ENCODE peak calls at places on chromosomes 6 and 20, in four cellular contexts. O is HL-60, R is K562, F is GM12878. X is an unnamed sample.

GRCh38 chr6:33314515-33314942 is 651 bp upstream of the TAPBP start:
- DNase-seq in O (peak), R (peak), F (no peak), X (peak)

GRCh38 chr6:162942860-162943259 is 215.1 kb downstream of the PACRG start:
- DNase-seq in O (no peak), R (no peak), F (no peak), X (no peak)

GRCh38 chr20:59145247-59145925 is 18.2 kb upstream of the ZNF831 start:
- DNase-seq in O (no peak), R (no peak), F (no peak), X (no peak)

GRCh38 chr6:155524249-155524651 is 68.6 kb upstream of the NOX3 start:
- DNase-seq in O (no peak), R (no peak), F (no peak), X (no peak)

GRCh38 chr20:57881466-57882405 is 171.9 kb upstream of the PMEPA1 start:
- DNase-seq in O (no peak), R (no peak), F (no peak), X (no peak)

GRCh38 chr20:16622501-16622900 is 49.3 kb upstream of the KIF16B start:
- DNase-seq in O (no peak), R (no peak), F (no peak), X (no peak)

GRCh38 chr6:100267721-100268123 is 197.0 kb downstream of the SIM1 start:
- DNase-seq in O (no peak), R (no peak), F (no peak), X (no peak)

GRCh38 chr20:54257090-54257816 is 49.4 kb downstream of the PFDN4 start:
- DNase-seq in O (no peak), R (no peak), F (no peak), X (no peak)

GRCh38 chr20:34090645-34091044 is 21.4 kb downstream of the EIF2S2 start:
- DNase-seq in O (no peak), R (no peak), F (no peak), X (no peak)

GRCh38 chr20:64106981-64107735 is at the start of gene NPBWR2:
- DNase-seq in O (no peak), R (peak), F (no peak), X (no peak)

GRCh38 chr6:149680490-149680889 is 32.0 kb upstream of the KATNA1 start:
- DNase-seq in O (no peak), R (no peak), F (no peak), X (peak)

GRCh38 chr20:3119044-3119443 is 34.5 kb upstream of the AVP start:
- DNase-seq in O (no peak), R (no peak), F (no peak), X (no peak)

GRCh38 chr6:26240157-26240980 is 124.6 kb upstream of the BTN3A2 start:
- DNase-seq in O (no peak), R (no peak), F (peak), X (no peak)

GRCh38 chr6:132063738-132064137 is 112.6 kb upstream of the CCN2 start:
- DNase-seq in O (no peak), R (no peak), F (no peak), X (no peak)

GRCh38 chr6:158467923-158468322 is 92.0 kb upstream of the TMEM181 start:
- DNase-seq in O (no peak), R (no peak), F (no peak), X (no peak)

GRCh38 chr6:132853059-132853458 is 38.7 kb downstream of the RPS12 start:
- DNase-seq in O (no peak), R (no peak), F (no peak), X (no peak)

GRCh38 chr6:128882991-128883571 is at the start of gene LAMA2:
- DNase-seq in O (no peak), R (no peak), F (no peak), X (no peak)

GRCh38 chr6:168370310-168370991 is 50.9 kb upstream of the DACT2 start:
- DNase-seq in O (peak), R (peak), F (no peak), X (peak)

GRCh38 chr20:48448601-48449384 is 379.0 kb downstream of the PREX1 start:
- DNase-seq in O (no peak), R (no peak), F (no peak), X (no peak)

GRCh38 chr6:134028438-134028837 is 24.0 kb downstream of the SLC2A12 start:
- DNase-seq in O (no peak), R (no peak), F (no peak), X (no peak)

GRCh38 chr6:116444092-116444491 is 17.1 kb upstream of the CALHM6 start:
- DNase-seq in O (peak), R (peak), F (no peak), X (no peak)

GRCh38 chr6:33171889-33172203 is 20.4 kb downstream of the COL11A2 start:
- DNase-seq in O (no peak), R (no peak), F (no peak), X (no peak)

GRCh38 chr6:132011582-132011981 is 60.4 kb upstream of the CCN2 start:
- DNase-seq in O (no peak), R (no peak), F (no peak), X (no peak)

GRCh38 chr20:23049933-23050838 is 714 bp upstream of the THBD start:
- DNase-seq in O (no peak), R (no peak), F (no peak), X (no peak)

GRCh38 chr6:20182926-20183521 is 29.2 kb downstream of the MBOAT1 start:
- DNase-seq in O (no peak), R (no peak), F (no peak), X (no peak)

GRCh38 chr6:168181316-168181715 is 102.3 kb upstream of the FRMD1 start:
- DNase-seq in O (no peak), R (no peak), F (no peak), X (no peak)

GRCh38 chr20:44069203-44069931 is 117.6 kb downstream of the JPH2 start:
- DNase-seq in O (peak), R (no peak), F (peak), X (peak)

GRCh38 chr20:13119583-13119982 is 101.5 kb upstream of the ISM1 start:
- DNase-seq in O (peak), R (peak), F (no peak), X (no peak)

GRCh38 chr20:20765696-20766095 is 53.3 kb upstream of the RALGAPA2 start:
- DNase-seq in O (no peak), R (no peak), F (no peak), X (no peak)

GRCh38 chr6:129696843-129697242 is 13.1 kb downstream of the ARHGAP18 start:
- DNase-seq in O (no peak), R (peak), F (no peak), X (no peak)

GRCh38 chr20:4688342-4688741 is 33.4 kb upstream of the PRND start:
- DNase-seq in O (no peak), R (no peak), F (no peak), X (no peak)

GRCh38 chr20:20064303-20064702 is 12.0 kb downstream of the CFAP61 start:
- DNase-seq in O (no peak), R (no peak), F (no peak), X (no peak)

GRCh38 chr20:51529027-51529749 is 13.3 kb downstream of the NFATC2 start:
- DNase-seq in O (no peak), R (peak), F (no peak), X (no peak)

DNA sequence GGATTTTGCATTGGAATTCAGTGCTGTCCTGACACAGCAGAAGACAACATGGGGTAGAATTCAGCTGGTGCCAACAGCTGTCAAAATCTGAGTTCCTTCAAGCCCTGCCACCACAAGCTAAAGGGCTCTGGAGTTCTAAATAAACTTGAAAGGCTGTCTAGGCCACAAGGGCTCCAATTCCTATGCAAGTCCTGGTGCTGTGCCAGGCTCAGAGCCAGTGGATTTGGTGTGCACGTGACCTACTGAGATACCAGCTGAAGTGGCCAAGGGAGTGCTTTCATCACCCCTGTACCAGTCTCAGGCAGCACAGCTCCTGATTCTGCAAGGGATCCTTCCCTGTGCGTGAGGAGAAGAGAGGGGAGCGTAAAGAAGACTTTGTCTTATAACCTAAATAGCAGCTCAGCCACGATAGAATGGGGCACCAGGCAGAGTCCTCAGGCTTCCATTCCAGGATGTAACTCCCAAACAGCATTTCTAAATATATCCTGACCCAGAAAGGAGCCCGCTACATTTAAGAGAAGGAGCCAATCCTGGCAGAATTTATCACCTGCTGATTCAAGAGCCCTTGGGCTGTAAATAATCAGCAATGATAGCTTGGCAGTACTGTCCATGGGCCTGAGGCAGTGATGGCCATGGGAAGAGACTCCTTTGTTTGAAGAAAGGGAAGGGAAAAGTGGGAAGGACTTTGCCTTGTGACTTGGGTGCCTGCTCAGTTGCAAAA is 881.2 kb upstream of the EPHA7 start:
- DNase-seq in O (no peak), R (no peak), F (no peak), X (no peak)
- TF ChIP-seq SPI1 in O (no peak), R (no peak), F (no peak), X (no peak)

GRCh38 chr6:109359248-109359647 is 23.0 kb downstream of the CD164 start:
- DNase-seq in O (no peak), R (no peak), F (no peak), X (no peak)

GRCh38 chr6:109360281-109360680 is 22.0 kb downstream of the CD164 start:
- DNase-seq in O (no peak), R (no peak), F (no peak), X (no peak)

GRCh38 chr6:109362102-109362884 is 20.0 kb downstream of the CD164 start:
- DNase-seq in O (no peak), R (no peak), F (no peak), X (no peak)

GRCh38 chr6:109358204-109358603 is 24.1 kb downstream of the CD164 start:
- DNase-seq in O (no peak), R (no peak), F (no peak), X (no peak)

DNA sequence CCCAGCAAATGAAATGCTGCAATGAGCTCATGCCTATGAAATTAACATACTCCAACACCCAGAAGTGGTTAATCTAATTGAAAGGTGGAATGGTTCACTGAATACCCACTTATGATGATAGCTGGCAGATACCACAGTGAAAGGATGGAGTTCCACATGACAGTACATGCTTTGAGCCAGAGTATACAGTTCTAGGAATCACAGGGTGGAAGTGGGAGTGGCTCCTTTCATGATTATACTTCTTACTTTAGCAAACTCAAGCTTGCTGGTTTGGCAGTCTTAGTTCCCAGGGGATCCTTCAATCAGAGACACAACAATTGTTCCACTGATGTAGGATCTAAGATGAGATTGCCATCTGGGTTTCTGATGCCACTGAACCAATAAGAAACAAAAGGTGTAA is 21.5 kb downstream of the CD164 start:
- DNase-seq in O (no peak), R (no peak), F (no peak), X (no peak)
- TF ChIP-seq POLR2AphosphoS5 in O (no peak), R (no peak), F (no peak), X (no peak)

DNA sequence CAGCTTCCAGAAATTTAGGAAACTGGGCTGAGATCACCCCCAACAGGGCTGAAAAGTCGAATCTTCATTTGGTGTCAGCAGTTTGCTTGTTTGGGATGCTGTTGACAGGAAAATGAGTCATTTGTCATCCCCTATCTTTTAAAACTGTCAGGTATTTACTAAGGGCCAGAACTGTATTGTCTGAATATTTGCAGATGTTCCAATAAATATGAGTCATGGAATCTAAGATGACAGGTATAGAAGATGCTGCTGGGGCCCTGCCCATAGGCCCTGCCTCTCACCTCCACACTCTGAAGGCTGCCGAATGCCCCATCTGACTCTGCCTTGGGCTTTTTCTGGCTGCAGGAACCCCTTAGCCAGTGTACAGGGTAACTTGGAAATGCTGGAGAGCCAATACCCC is 3.9 kb downstream of the ETV7 start:
- DNase-seq in O (no peak), R (peak), F (no peak), X (no peak)
- TF ChIP-seq SPI1 in O (no peak), R (no peak), F (no peak), X (no peak)

DNA sequence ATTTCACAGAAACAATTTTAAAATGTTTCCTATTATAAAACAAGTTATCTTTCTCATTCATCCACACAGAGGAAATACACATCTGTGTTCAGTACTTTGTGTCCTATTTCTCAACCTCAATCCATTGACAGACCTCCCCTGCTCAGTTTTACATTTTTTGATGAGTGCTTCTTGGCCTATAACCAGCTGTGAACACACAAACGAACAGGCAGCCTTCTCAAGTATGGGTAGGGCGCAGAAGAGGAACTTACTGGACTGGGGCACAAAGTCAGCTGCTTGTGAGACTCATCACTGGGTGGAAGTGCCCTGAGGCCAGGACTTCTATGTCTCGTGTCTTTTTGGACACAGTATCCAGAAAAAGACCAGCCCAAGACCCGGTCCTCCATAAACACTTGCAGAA is 2.8 kb downstream of the RPS6KA2 start:
- DNase-seq in O (peak), R (no peak), F (no peak), X (no peak)
- TF ChIP-seq POLR2AphosphoS5 in O (no peak), R (no peak), F (no peak), X (no peak)

X was measured in GM12891.